ENCODE peak calls at places on chromosomes 12 and 14, in eight cellular contexts. G, V, J, M, O, S, A and B are unnamed samples.
A peak's percentile ranks its signal among the peaks of the same experiment; 100 is the strongest.

GRCh38 chr12:47527816-47528215 is 178.0 kb downstream of the RPAP3 start:
- DNase-seq in G (no peak), V (peak; percentile 23), J (no peak), M (no peak), O (peak; percentile 28), S (peak; percentile 53), A (no peak), B (no peak)

GRCh38 chr12:62305778-62306177 is 45.6 kb downstream of the USP15 start:
- DNase-seq in G (no peak), V (no peak), J (no peak), M (no peak), O (no peak), S (no peak), A (no peak), B (no peak)

GRCh38 chr12:79921786-79922185 is 13.1 kb downstream of the PPP1R12A start:
- DNase-seq in G (no peak), V (no peak), J (no peak), M (no peak), O (no peak), S (no peak), A (no peak), B (no peak)

GRCh38 chr12:112839386-112839972 is 47.9 kb downstream of the RPH3A start:
- DNase-seq in G (no peak), V (peak; percentile 65), J (peak; percentile 4), M (no peak), O (peak; percentile 45), S (peak; percentile 22), A (no peak), B (no peak)

GRCh38 chr14:71725802-71726638 is 206.2 kb upstream of the RGS6 start:
- DNase-seq in G (no peak), V (peak; percentile 84), J (peak; percentile 85), M (no peak), O (peak; percentile 79), S (peak; percentile 72), A (no peak), B (no peak)

GRCh38 chr12:12794686-12795085 is 9.2 kb downstream of the APOLD1 start:
- DNase-seq in G (no peak), V (no peak), J (no peak), M (no peak), O (no peak), S (no peak), A (no peak), B (no peak)

GRCh38 chr12:15732341-15733061 is 56.7 kb downstream of the EPS8 start:
- DNase-seq in G (peak; percentile 19), V (peak; percentile 43), J (peak; percentile 33), M (no peak), O (peak; percentile 68), S (no peak), A (no peak), B (no peak)

GRCh38 chr12:25241171-25242020 is 9.3 kb downstream of the KRAS start:
- DNase-seq in G (peak; percentile 31), V (peak; percentile 81), J (peak; percentile 76), M (no peak), O (peak; percentile 65), S (peak; percentile 47), A (no peak), B (peak; percentile 65)

GRCh38 chr14:89856871-89857345 is 97.6 kb downstream of the EFCAB11 start:
- DNase-seq in G (no peak), V (peak; percentile 44), J (peak; percentile 29), M (no peak), O (peak; percentile 94), S (peak; percentile 39), A (no peak), B (no peak)

GRCh38 chr14:43043851-43044250 is 1437.2 kb downstream of the LRFN5 start:
- DNase-seq in G (no peak), V (no peak), J (no peak), M (no peak), O (no peak), S (no peak), A (no peak), B (no peak)

GRCh38 chr14:94656043-94656442 is 43.9 kb downstream of the SERPINA3 start:
- DNase-seq in G (no peak), V (no peak), J (no peak), M (no peak), O (no peak), S (no peak), A (no peak), B (no peak)

GRCh38 chr12:43347026-43347425 is 205.0 kb downstream of the ADAMTS20 start:
- DNase-seq in G (no peak), V (no peak), J (no peak), M (no peak), O (no peak), S (no peak), A (no peak), B (no peak)

GRCh38 chr12:10505620-10506019 is at the start of gene EIF2S3B:
- DNase-seq in G (no peak), V (no peak), J (no peak), M (no peak), O (no peak), S (no peak), A (no peak), B (no peak)

GRCh38 chr12:34354239-34355200 is 332.2 kb downstream of the ALG10 start:
- DNase-seq in G (no peak), V (no peak), J (no peak), M (no peak), O (no peak), S (no peak), A (no peak), B (no peak)

GRCh38 chr12:107374136-107374535 is 280.8 kb upstream of the CRY1 start:
- DNase-seq in G (no peak), V (no peak), J (no peak), M (no peak), O (no peak), S (no peak), A (no peak), B (peak; percentile 22)

GRCh38 chr12:101748907-101749306 is 9.6 kb upstream of the SYCP3 start:
- DNase-seq in G (no peak), V (no peak), J (no peak), M (no peak), O (no peak), S (no peak), A (no peak), B (no peak)

GRCh38 chr12:64943686-64944085 is 119.2 kb downstream of the TBC1D30 start:
- DNase-seq in G (no peak), V (peak; percentile 64), J (peak; percentile 11), M (no peak), O (no peak), S (no peak), A (no peak), B (no peak)

GRCh38 chr12:111067498-111067897 is 147.1 kb upstream of the MYL2 start:
- DNase-seq in G (no peak), V (no peak), J (no peak), M (no peak), O (no peak), S (no peak), A (no peak), B (no peak)

GRCh38 chr14:96100171-96101064 is 61.3 kb downstream of the C14orf132 start:
- DNase-seq in G (peak; percentile 79), V (peak; percentile 88), J (peak; percentile 88), M (peak; percentile 81), O (peak; percentile 86), S (peak; percentile 76), A (peak; percentile 87), B (peak; percentile 82)
- TF ChIP-seq CTCF in G (peak; percentile 78), V (peak; percentile 97), J (peak; percentile 92), M (peak; percentile 61), O (peak; percentile 93), S (peak; percentile 94), A (peak; percentile 90), B (peak; percentile 73)

DNA sequence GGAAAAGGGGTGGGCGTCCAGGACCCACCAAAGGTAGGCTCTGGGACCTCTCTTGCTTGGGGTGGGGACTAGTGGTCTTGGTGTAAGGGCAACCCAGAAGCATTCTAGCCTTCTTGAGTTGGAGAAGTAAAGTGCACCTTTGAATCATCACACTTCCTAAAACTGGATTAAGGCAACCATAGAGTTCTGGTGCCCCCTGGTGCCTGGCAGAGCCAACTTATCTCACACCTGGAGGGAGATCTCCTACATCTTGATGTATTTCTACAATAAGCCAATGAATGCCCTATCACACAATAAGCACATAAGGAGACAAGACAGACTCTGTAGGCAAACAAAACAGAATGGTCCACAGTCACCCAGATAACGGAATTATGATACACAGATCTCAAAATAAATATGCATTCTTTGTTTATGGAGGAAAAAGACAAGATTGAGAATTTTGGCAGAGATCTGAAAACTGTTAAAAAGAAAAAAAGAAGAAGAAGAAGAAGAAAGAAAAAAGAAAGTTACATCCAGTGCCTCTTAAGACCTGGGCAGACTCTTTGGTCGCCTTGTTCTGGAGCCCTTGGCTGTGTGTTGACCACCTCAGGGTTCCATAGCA is 95.9 kb upstream of the PPP2R5C start:
- DNase-seq in G (peak; percentile 40), V (peak; percentile 72), J (peak; percentile 46), M (no peak), O (peak; percentile 46), S (peak; percentile 40), A (peak; percentile 36), B (peak; percentile 61)
- TF ChIP-seq CTCF in G (peak; percentile 21), V (peak; percentile 75), J (peak; percentile 59), M (no peak), O (peak; percentile 50), S (peak; percentile 75), A (peak; percentile 70), B (peak; percentile 52)

DNA sequence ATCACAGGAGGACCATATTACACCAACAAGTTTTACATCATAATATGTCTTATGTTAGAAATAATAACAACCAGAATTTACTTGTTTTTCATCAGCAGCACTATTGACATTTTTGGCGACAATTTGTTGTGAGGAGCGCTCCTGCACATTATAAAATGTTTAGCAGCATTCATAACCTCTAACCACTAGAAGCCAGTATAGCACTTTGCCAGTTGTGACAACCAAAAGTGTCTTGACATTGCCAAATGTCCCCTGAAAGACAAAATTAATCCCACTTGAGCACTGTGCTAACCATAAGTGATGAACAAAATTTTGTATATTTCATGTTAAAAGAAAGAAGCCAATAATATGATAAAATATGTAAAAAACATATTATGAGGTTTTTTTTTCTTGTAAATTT is 356.9 kb upstream of the LMO3 start:
- DNase-seq in G (no peak), V (no peak), J (no peak), M (no peak), O (no peak), S (no peak), A (no peak), B (no peak)
- TF ChIP-seq CTCF in G (no peak), V (no peak), J (no peak), M (no peak), O (no peak), S (no peak), A (no peak), B (no peak)

GRCh38 chr14:68523326-68523610 is 269.6 kb downstream of the ZFP36L1 start:
- DNase-seq in G (no peak), V (no peak), J (no peak), M (no peak), O (no peak), S (no peak), A (no peak), B (no peak)

GRCh38 chr14:68525516-68525915 is 267.4 kb downstream of the ZFP36L1 start:
- DNase-seq in G (no peak), V (no peak), J (no peak), M (no peak), O (no peak), S (no peak), A (no peak), B (no peak)

GRCh38 chr14:68522510-68523325 is 270.1 kb downstream of the ZFP36L1 start:
- DNase-seq in G (no peak), V (peak; percentile 55), J (peak; percentile 50), M (no peak), O (peak; percentile 46), S (no peak), A (no peak), B (no peak)

GRCh38 chr14:68521952-68522509 is 270.8 kb downstream of the ZFP36L1 start:
- DNase-seq in G (no peak), V (no peak), J (no peak), M (no peak), O (no peak), S (no peak), A (no peak), B (no peak)

GRCh38 chr14:68523994-68524725 is 268.7 kb downstream of the ZFP36L1 start:
- DNase-seq in G (no peak), V (no peak), J (peak; percentile 36), M (no peak), O (peak; percentile 63), S (no peak), A (no peak), B (no peak)
- TF ChIP-seq CTCF in G (no peak), V (peak; percentile 24), J (peak; percentile 39), M (peak; percentile 31), O (peak; percentile 51), S (no peak), A (no peak), B (no peak)